ENCODE peak calls at places on chromosome 1, in ten cellular contexts. One of them, this sample, is unnamed.

GRCh38 chr1:201016943-201017827 is 6.3 kb downstream of the KIF21B start:
- DNase-seq in stomach: no peak
- DNase-seq in cardiac muscle cell: no peak
- DNase-seq in aorta: no peak
- DNase-seq in Panc1: no peak
- DNase-seq in osteoblast: peak
- DNase-seq in neural progenitor cell: no peak
- DNase-seq in breast epithelium: no peak
- DNase-seq in A673: no peak
- DNase-seq in caudate nucleus: no peak
- DNase-seq in this sample: peak

GRCh38 chr1:5770981-5771765 is 221.1 kb downstream of the NPHP4 start:
- DNase-seq in stomach: no peak
- DNase-seq in cardiac muscle cell: peak
- DNase-seq in aorta: no peak
- DNase-seq in Panc1: no peak
- DNase-seq in osteoblast: peak
- DNase-seq in neural progenitor cell: peak
- DNase-seq in breast epithelium: no peak
- DNase-seq in A673: peak
- DNase-seq in caudate nucleus: no peak
- DNase-seq in this sample: peak

GRCh38 chr1:84847253-84848247 is 45.5 kb downstream of the LPAR3 start:
- DNase-seq in stomach: peak
- DNase-seq in cardiac muscle cell: peak
- DNase-seq in aorta: peak
- DNase-seq in Panc1: peak
- DNase-seq in osteoblast: peak
- DNase-seq in neural progenitor cell: no peak
- DNase-seq in breast epithelium: peak
- DNase-seq in A673: peak
- DNase-seq in caudate nucleus: no peak
- DNase-seq in this sample: no peak

GRCh38 chr1:181131255-181131901 is 42.9 kb downstream of the IER5 start:
- DNase-seq in stomach: no peak
- DNase-seq in cardiac muscle cell: no peak
- DNase-seq in aorta: peak
- DNase-seq in Panc1: no peak
- DNase-seq in osteoblast: peak
- DNase-seq in neural progenitor cell: no peak
- DNase-seq in breast epithelium: no peak
- DNase-seq in A673: no peak
- DNase-seq in caudate nucleus: no peak
- DNase-seq in this sample: peak

GRCh38 chr1:203148127-203148526 is 20.6 kb downstream of the ADORA1 start:
- DNase-seq in stomach: peak
- DNase-seq in cardiac muscle cell: no peak
- DNase-seq in aorta: no peak
- DNase-seq in Panc1: no peak
- DNase-seq in osteoblast: peak
- DNase-seq in neural progenitor cell: no peak
- DNase-seq in breast epithelium: no peak
- DNase-seq in A673: no peak
- DNase-seq in caudate nucleus: no peak
- DNase-seq in this sample: no peak

GRCh38 chr1:199743227-199743626 is 284.3 kb upstream of the NR5A2 start:
- DNase-seq in stomach: no peak
- DNase-seq in cardiac muscle cell: no peak
- DNase-seq in aorta: no peak
- DNase-seq in Panc1: no peak
- DNase-seq in osteoblast: no peak
- DNase-seq in neural progenitor cell: no peak
- DNase-seq in breast epithelium: no peak
- DNase-seq in A673: no peak
- DNase-seq in caudate nucleus: no peak
- DNase-seq in this sample: no peak

GRCh38 chr1:151779852-151780251 is 10.4 kb downstream of the TDRKH start:
- DNase-seq in stomach: no peak
- DNase-seq in cardiac muscle cell: no peak
- DNase-seq in aorta: no peak
- DNase-seq in Panc1: no peak
- DNase-seq in osteoblast: no peak
- DNase-seq in neural progenitor cell: no peak
- DNase-seq in breast epithelium: no peak
- DNase-seq in A673: no peak
- DNase-seq in caudate nucleus: no peak
- DNase-seq in this sample: no peak

GRCh38 chr1:95308276-95308675 is 74.3 kb downstream of the RWDD3 start:
- DNase-seq in stomach: no peak
- DNase-seq in cardiac muscle cell: no peak
- DNase-seq in aorta: no peak
- DNase-seq in Panc1: no peak
- DNase-seq in osteoblast: no peak
- DNase-seq in neural progenitor cell: no peak
- DNase-seq in breast epithelium: no peak
- DNase-seq in A673: peak
- DNase-seq in caudate nucleus: no peak
- DNase-seq in this sample: no peak

GRCh38 chr1:119260504-119260903 is 108.1 kb upstream of the HAO2 start:
- DNase-seq in stomach: no peak
- DNase-seq in cardiac muscle cell: no peak
- DNase-seq in aorta: no peak
- DNase-seq in Panc1: no peak
- DNase-seq in osteoblast: no peak
- DNase-seq in neural progenitor cell: no peak
- DNase-seq in breast epithelium: no peak
- DNase-seq in A673: no peak
- DNase-seq in caudate nucleus: no peak
- DNase-seq in this sample: no peak

GRCh38 chr1:31478167-31478566 is 65.2 kb downstream of the SERINC2 start:
- DNase-seq in stomach: no peak
- DNase-seq in cardiac muscle cell: no peak
- DNase-seq in aorta: no peak
- DNase-seq in Panc1: no peak
- DNase-seq in osteoblast: no peak
- DNase-seq in neural progenitor cell: no peak
- DNase-seq in breast epithelium: no peak
- DNase-seq in A673: no peak
- DNase-seq in caudate nucleus: no peak
- DNase-seq in this sample: no peak

GRCh38 chr1:65146908-65147423 is 1.0 kb upstream of the AK4 start:
- DNase-seq in stomach: no peak
- DNase-seq in cardiac muscle cell: no peak
- DNase-seq in aorta: no peak
- DNase-seq in Panc1: no peak
- DNase-seq in osteoblast: peak
- DNase-seq in neural progenitor cell: no peak
- DNase-seq in breast epithelium: no peak
- DNase-seq in A673: no peak
- DNase-seq in caudate nucleus: no peak
- DNase-seq in this sample: no peak

DNA sequence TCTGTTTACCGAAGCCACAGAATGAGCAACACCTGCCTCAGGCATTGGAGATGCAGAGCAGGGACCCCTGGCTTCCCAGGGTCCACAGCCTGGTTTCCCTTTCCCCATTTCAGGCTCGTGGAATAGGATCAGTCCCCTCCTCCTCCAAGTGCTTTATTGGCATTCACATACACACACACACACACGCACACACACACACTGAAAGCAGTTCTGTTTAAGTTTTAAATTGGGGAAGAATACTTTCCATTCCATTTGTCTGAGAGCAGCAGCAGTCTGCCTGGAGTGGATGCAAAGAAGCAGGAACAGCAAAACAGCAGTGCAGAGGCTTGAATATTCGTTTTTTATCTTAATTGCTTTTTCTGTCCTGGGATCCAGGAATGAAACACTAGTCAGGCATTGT is 7.0 kb downstream of the CYB561D1 start:
- DNase-seq in stomach: no peak
- DNase-seq in cardiac muscle cell: no peak
- DNase-seq in aorta: no peak
- DNase-seq in Panc1: no peak
- DNase-seq in osteoblast: peak
- DNase-seq in neural progenitor cell: no peak
- DNase-seq in breast epithelium: no peak
- DNase-seq in A673: no peak
- DNase-seq in caudate nucleus: no peak
- DNase-seq in this sample: no peak
- H3K27ac ChIP-seq in stomach: peak
- H3K27ac ChIP-seq in cardiac muscle cell: no peak
- H3K27ac ChIP-seq in aorta: no peak
- H3K27ac ChIP-seq in Panc1: no peak
- H3K27ac ChIP-seq in osteoblast: no peak
- H3K27ac ChIP-seq in neural progenitor cell: no peak
- H3K27ac ChIP-seq in breast epithelium: no peak
- H3K27ac ChIP-seq in A673: no peak
- H3K27ac ChIP-seq in caudate nucleus: no peak
- H3K27ac ChIP-seq in this sample: peak

GRCh38 chr1:110606784-110607662 is 865 bp upstream of the KCNA2 start:
- DNase-seq in stomach: no peak
- DNase-seq in cardiac muscle cell: peak
- DNase-seq in aorta: no peak
- DNase-seq in Panc1: no peak
- DNase-seq in osteoblast: peak
- DNase-seq in neural progenitor cell: peak
- DNase-seq in breast epithelium: no peak
- DNase-seq in A673: peak
- DNase-seq in caudate nucleus: peak
- DNase-seq in this sample: peak

GRCh38 chr1:110607663-110608230 is 1.6 kb upstream of the KCNA2 start:
- DNase-seq in stomach: no peak
- DNase-seq in cardiac muscle cell: no peak
- DNase-seq in aorta: no peak
- DNase-seq in Panc1: no peak
- DNase-seq in osteoblast: peak
- DNase-seq in neural progenitor cell: peak
- DNase-seq in breast epithelium: no peak
- DNase-seq in A673: no peak
- DNase-seq in caudate nucleus: no peak
- DNase-seq in this sample: no peak

GRCh38 chr1:110605446-110605845 is 712 bp downstream of the KCNA2 start:
- DNase-seq in stomach: no peak
- DNase-seq in cardiac muscle cell: no peak
- DNase-seq in aorta: no peak
- DNase-seq in Panc1: no peak
- DNase-seq in osteoblast: no peak
- DNase-seq in neural progenitor cell: no peak
- DNase-seq in breast epithelium: no peak
- DNase-seq in A673: no peak
- DNase-seq in caudate nucleus: no peak
- DNase-seq in this sample: no peak

GRCh38 chr1:110604586-110605148 is 1.5 kb downstream of the KCNA2 start:
- DNase-seq in stomach: no peak
- DNase-seq in cardiac muscle cell: no peak
- DNase-seq in aorta: no peak
- DNase-seq in Panc1: no peak
- DNase-seq in osteoblast: peak
- DNase-seq in neural progenitor cell: no peak
- DNase-seq in breast epithelium: no peak
- DNase-seq in A673: no peak
- DNase-seq in caudate nucleus: no peak
- DNase-seq in this sample: no peak

GRCh38 chr1:110605901-110606783 is at the start of gene KCNA2:
- DNase-seq in stomach: peak
- DNase-seq in cardiac muscle cell: peak
- DNase-seq in aorta: peak
- DNase-seq in Panc1: no peak
- DNase-seq in osteoblast: peak
- DNase-seq in neural progenitor cell: peak
- DNase-seq in breast epithelium: no peak
- DNase-seq in A673: peak
- DNase-seq in caudate nucleus: peak
- DNase-seq in this sample: peak
- H3K27ac ChIP-seq in stomach: no peak
- H3K27ac ChIP-seq in cardiac muscle cell: no peak
- H3K27ac ChIP-seq in aorta: no peak
- H3K27ac ChIP-seq in Panc1: no peak
- H3K27ac ChIP-seq in osteoblast: no peak
- H3K27ac ChIP-seq in neural progenitor cell: no peak
- H3K27ac ChIP-seq in breast epithelium: no peak
- H3K27ac ChIP-seq in A673: peak
- H3K27ac ChIP-seq in caudate nucleus: peak
- H3K27ac ChIP-seq in this sample: peak

GRCh38 chr1:229109320-229109761 is 161.6 kb upstream of the RAB4A start:
- DNase-seq in stomach: no peak
- DNase-seq in cardiac muscle cell: no peak
- DNase-seq in aorta: no peak
- DNase-seq in Panc1: no peak
- DNase-seq in osteoblast: no peak
- DNase-seq in neural progenitor cell: no peak
- DNase-seq in breast epithelium: no peak
- DNase-seq in A673: peak
- DNase-seq in caudate nucleus: no peak
- DNase-seq in this sample: no peak

GRCh38 chr1:229107972-229108371 is 162.9 kb upstream of the RAB4A start:
- DNase-seq in stomach: no peak
- DNase-seq in cardiac muscle cell: no peak
- DNase-seq in aorta: no peak
- DNase-seq in Panc1: no peak
- DNase-seq in osteoblast: no peak
- DNase-seq in neural progenitor cell: no peak
- DNase-seq in breast epithelium: no peak
- DNase-seq in A673: no peak
- DNase-seq in caudate nucleus: no peak
- DNase-seq in this sample: no peak

GRCh38 chr1:229107302-229107815 is 163.6 kb upstream of the RAB4A start:
- DNase-seq in stomach: no peak
- DNase-seq in cardiac muscle cell: no peak
- DNase-seq in aorta: no peak
- DNase-seq in Panc1: no peak
- DNase-seq in osteoblast: no peak
- DNase-seq in neural progenitor cell: no peak
- DNase-seq in breast epithelium: no peak
- DNase-seq in A673: no peak
- DNase-seq in caudate nucleus: no peak
- DNase-seq in this sample: no peak

GRCh38 chr1:229106526-229107105 is 164.3 kb upstream of the RAB4A start:
- DNase-seq in stomach: no peak
- DNase-seq in cardiac muscle cell: no peak
- DNase-seq in aorta: no peak
- DNase-seq in Panc1: no peak
- DNase-seq in osteoblast: no peak
- DNase-seq in neural progenitor cell: no peak
- DNase-seq in breast epithelium: no peak
- DNase-seq in A673: no peak
- DNase-seq in caudate nucleus: no peak
- DNase-seq in this sample: no peak

GRCh38 chr1:229108598-229109201 is 162.2 kb upstream of the RAB4A start:
- DNase-seq in stomach: peak
- DNase-seq in cardiac muscle cell: no peak
- DNase-seq in aorta: peak
- DNase-seq in Panc1: no peak
- DNase-seq in osteoblast: no peak
- DNase-seq in neural progenitor cell: peak
- DNase-seq in breast epithelium: no peak
- DNase-seq in A673: no peak
- DNase-seq in caudate nucleus: no peak
- DNase-seq in this sample: no peak
- H3K27ac ChIP-seq in stomach: peak
- H3K27ac ChIP-seq in cardiac muscle cell: no peak
- H3K27ac ChIP-seq in aorta: peak
- H3K27ac ChIP-seq in Panc1: no peak
- H3K27ac ChIP-seq in osteoblast: no peak
- H3K27ac ChIP-seq in neural progenitor cell: no peak
- H3K27ac ChIP-seq in breast epithelium: no peak
- H3K27ac ChIP-seq in A673: no peak
- H3K27ac ChIP-seq in caudate nucleus: peak
- H3K27ac ChIP-seq in this sample: no peak

GRCh38 chr1:156658496-156658895 is 16.6 kb downstream of the BCAN start:
- DNase-seq in stomach: no peak
- DNase-seq in cardiac muscle cell: no peak
- DNase-seq in aorta: no peak
- DNase-seq in Panc1: no peak
- DNase-seq in osteoblast: peak
- DNase-seq in neural progenitor cell: no peak
- DNase-seq in breast epithelium: no peak
- DNase-seq in A673: no peak
- DNase-seq in caudate nucleus: no peak
- DNase-seq in this sample: no peak
- H3K27ac ChIP-seq in stomach: no peak
- H3K27ac ChIP-seq in cardiac muscle cell: no peak
- H3K27ac ChIP-seq in aorta: no peak
- H3K27ac ChIP-seq in Panc1: no peak
- H3K27ac ChIP-seq in osteoblast: no peak
- H3K27ac ChIP-seq in neural progenitor cell: no peak
- H3K27ac ChIP-seq in breast epithelium: no peak
- H3K27ac ChIP-seq in A673: no peak
- H3K27ac ChIP-seq in caudate nucleus: no peak
- H3K27ac ChIP-seq in this sample: no peak